ENCODE peak calls at places on chromosome 20, in four cellular contexts. G, S, Q and D are unnamed samples.

GRCh38 chr20:35542990-35543389 is 1.1 kb downstream of the ERGIC3 start:
- DNase-seq in G (no peak), S (no peak), Q (no peak), D (no peak)

GRCh38 chr20:35318502-35319157 is 26.4 kb upstream of the FAM83C start:
- DNase-seq in G (no peak), S (no peak), Q (no peak), D (no peak)

GRCh38 chr20:61647741-61648140 is 395.7 kb downstream of the CDH4 start:
- DNase-seq in G (no peak), S (no peak), Q (no peak), D (no peak)

GRCh38 chr20:3218307-3218988 is 9.2 kb downstream of the ITPA start:
- DNase-seq in G (peak), S (peak), Q (peak), D (no peak)

GRCh38 chr20:3937618-3938017 is 48.4 kb downstream of the PANK2 start:
- DNase-seq in G (no peak), S (no peak), Q (no peak), D (no peak)

GRCh38 chr20:47681977-47682812 is 103.1 kb downstream of the SULF2 start:
- DNase-seq in G (peak), S (no peak), Q (no peak), D (no peak)

GRCh38 chr20:5843054-5843731 is 93.0 kb downstream of the SHLD1 start:
- DNase-seq in G (no peak), S (no peak), Q (no peak), D (no peak)

GRCh38 chr20:13325033-13325432 is 104.0 kb downstream of the ISM1 start:
- DNase-seq in G (no peak), S (peak), Q (peak), D (no peak)

GRCh38 chr20:8940311-8940710 is 128.6 kb upstream of the PLCB4 start:
- DNase-seq in G (no peak), S (no peak), Q (no peak), D (peak)

GRCh38 chr20:10646886-10647420 is 26.8 kb downstream of the JAG1 start:
- DNase-seq in G (no peak), S (no peak), Q (no peak), D (no peak)

GRCh38 chr20:38842558-38842981 is 37.1 kb downstream of the PPP1R16B start:
- DNase-seq in G (no peak), S (peak), Q (no peak), D (no peak)

GRCh38 chr20:59253325-59253724 is 47.1 kb upstream of the EDN3 start:
- DNase-seq in G (no peak), S (peak), Q (no peak), D (no peak)

GRCh38 chr20:56417911-56418310 is 5.9 kb downstream of the CASS4 start:
- DNase-seq in G (no peak), S (no peak), Q (no peak), D (no peak)

GRCh38 chr20:51021067-51022025 is 1.6 kb downstream of the KCNG1 start:
- DNase-seq in G (no peak), S (no peak), Q (peak), D (no peak)

GRCh38 chr20:5670874-5671273 is 79.3 kb upstream of the SHLD1 start:
- DNase-seq in G (no peak), S (no peak), Q (no peak), D (no peak)

GRCh38 chr20:34988176-34988540 is 32.5 kb downstream of the MYH7B start:
- DNase-seq in G (no peak), S (no peak), Q (no peak), D (no peak)

GRCh38 chr20:38302721-38303120 is 1.2 kb upstream of the BPI start:
- DNase-seq in G (no peak), S (no peak), Q (no peak), D (no peak)

GRCh38 chr20:19212524-19213502 is at the start of gene SLC24A3:
- DNase-seq in G (peak), S (no peak), Q (peak), D (no peak)

GRCh38 chr20:41408986-41409385 is 42.4 kb upstream of the EMILIN3 start:
- DNase-seq in G (peak), S (no peak), Q (no peak), D (no peak)

GRCh38 chr20:43686820-43687219 is 19.9 kb downstream of the MYBL2 start:
- DNase-seq in G (no peak), S (no peak), Q (no peak), D (no peak)

GRCh38 chr20:4120921-4121321 is 105.6 kb upstream of the RNF24 start:
- DNase-seq in G (no peak), S (no peak), Q (no peak), D (no peak)

DNA sequence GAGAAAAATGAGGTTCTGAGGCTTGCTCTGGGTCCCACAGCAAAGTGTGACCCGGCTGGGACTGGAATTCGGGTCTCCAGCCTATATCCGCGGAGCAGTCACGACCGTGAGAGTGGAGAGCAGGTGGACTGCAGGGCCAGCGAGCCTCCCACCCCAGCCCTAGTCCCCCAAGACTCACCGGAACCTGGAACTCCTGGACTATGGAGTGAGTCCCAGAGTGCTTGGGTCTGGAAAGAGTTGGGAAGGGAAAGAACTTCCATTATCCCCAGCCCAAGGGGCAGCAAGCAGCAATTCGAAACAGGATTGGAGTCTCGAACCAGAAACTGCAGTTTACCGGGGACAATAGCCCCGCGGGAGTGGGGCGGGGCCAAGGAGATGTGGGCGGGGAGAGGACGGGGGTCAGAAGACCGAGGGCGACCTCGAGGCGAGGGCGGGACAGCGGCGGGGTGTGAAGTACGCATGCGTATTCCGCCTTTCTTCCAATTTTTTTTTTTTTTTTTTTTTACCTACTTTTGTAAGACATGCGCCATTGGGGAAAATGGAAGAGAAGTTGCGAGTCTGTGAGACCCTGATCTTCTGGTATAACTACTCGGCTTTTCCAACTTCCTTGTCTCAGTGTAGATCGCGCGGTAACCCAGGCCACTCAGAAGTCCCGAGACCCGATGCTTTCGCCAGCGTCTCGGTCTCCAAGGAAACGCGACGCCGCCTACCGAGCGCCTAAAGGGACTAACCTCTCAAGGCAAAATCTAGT is at the start of gene C20orf96:
- DNase-seq in G (peak), S (peak), Q (peak), D (no peak)
- TF ChIP-seq CTCF in G (peak), S (peak), Q (peak), D (peak)

GRCh38 chr20:17682103-17682888 is at the start of gene RRBP1:
- DNase-seq in G (peak), S (peak), Q (peak), D (peak)

GRCh38 chr20:17681741-17682102 is 320 bp downstream of the RRBP1 start:
- DNase-seq in G (no peak), S (no peak), Q (no peak), D (no peak)

GRCh38 chr20:17679786-17680127 is 2.3 kb downstream of the RRBP1 start:
- DNase-seq in G (no peak), S (no peak), Q (no peak), D (no peak)

GRCh38 chr20:17680128-17680835 is 1.8 kb downstream of the RRBP1 start:
- DNase-seq in G (peak), S (peak), Q (peak), D (no peak)

DNA sequence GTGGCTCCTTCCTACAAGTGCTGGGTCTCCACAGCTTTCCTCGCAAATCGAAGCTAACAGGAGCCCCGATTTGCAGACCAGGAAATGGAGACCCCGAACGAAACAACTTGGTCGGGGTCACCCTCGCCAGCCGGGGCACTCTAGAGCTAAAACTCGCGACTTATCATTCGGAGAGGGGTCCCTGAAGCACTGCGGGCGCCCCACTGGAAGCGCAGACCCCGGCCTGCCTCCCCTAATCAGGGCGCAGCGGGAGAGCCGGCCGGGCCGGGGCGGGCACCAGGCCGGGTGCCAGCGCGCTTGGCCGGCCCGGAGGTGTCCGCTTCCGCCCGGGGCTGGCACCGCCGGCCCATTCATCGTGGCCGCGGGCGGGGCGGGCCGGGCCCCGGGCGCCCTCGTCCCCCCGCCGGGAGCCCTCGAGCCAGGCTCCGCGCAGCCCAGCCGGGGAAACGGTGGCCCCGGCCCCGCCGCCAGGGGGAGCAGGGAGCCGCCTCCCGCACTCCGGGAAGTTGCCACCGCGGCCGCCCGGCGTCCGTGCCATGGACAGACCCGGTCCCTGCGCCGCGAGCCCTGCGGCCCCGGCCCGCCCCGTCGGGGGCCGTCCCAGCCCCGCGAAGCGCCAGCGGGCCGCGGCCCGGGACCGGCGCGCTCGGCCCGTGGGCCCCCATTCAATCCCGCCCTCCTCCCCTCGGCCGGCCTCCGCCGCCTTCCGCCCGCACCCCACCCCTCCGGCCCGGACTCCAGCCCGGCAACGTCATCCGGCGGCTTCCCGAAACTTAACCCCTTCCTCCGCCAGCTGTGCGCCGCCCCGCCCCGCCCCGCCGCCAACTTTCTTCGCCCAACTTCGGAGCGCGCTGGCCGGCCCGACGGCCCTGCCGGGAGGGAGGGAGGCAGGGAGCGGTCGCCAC is 954 bp downstream of the RRBP1 start:
- DNase-seq in G (peak), S (peak), Q (peak), D (no peak)
- H3K4me3 ChIP-seq in G (peak), S (peak), Q (peak), D (peak)

DNA sequence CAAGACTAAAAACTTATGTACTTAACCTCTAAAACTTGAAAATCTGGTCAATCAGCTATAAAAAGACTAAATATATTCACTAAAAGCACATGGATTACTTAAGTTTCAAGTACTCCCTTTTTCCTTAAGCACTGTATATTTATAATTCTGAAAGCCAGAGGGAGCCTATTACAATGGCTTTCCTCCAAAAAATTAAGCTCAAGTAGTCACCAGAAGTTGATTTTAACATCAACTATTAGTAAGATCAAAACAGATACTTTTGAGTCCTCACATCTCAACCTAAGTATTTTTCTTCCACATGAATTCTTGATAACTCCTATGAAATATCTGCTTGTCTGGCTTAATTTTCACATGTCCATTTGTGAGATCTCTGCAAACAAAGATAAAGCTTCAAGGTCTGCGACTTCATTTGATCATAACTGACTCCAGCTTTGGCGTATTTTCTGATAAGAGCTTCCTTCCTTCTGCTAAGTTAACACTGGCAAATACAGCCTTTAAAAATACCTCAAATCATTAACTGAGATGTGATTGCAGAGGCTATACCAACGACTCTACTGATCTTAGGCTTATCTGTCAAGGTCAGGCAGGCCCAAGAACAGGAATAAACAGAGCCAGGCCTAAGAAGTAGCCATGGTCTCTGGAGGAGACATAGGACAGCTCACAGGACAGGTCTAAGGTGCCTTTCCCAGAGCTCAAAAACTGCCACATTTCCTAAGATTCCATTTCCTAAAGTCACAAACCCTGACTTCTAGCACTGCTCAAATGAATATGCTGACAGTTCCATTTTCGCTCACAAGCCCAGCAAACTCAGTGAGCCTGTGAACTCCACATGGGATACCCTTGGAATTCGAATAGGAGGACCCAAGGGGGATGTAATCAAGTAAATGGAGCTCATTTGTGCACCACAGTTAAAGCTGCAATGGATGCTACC is 10.0 kb downstream of the SNX5 start:
- DNase-seq in G (no peak), S (no peak), Q (no peak), D (no peak)
- TF ChIP-seq CTCF in G (peak), S (no peak), Q (no peak), D (no peak)

GRCh38 chr20:63536241-63536977 is 767 bp downstream of the PTK6 start:
- DNase-seq in G (no peak), S (no peak), Q (no peak), D (no peak)
- H3K4me3 ChIP-seq in G (no peak), S (no peak), Q (no peak), D (no peak)

GRCh38 chr20:1392693-1393506 is at the start of gene FKBP1A:
- DNase-seq in G (peak), S (peak), Q (peak), D (peak)
- TF ChIP-seq CTCF in G (no peak), S (no peak), Q (peak), D (no peak)

DNA sequence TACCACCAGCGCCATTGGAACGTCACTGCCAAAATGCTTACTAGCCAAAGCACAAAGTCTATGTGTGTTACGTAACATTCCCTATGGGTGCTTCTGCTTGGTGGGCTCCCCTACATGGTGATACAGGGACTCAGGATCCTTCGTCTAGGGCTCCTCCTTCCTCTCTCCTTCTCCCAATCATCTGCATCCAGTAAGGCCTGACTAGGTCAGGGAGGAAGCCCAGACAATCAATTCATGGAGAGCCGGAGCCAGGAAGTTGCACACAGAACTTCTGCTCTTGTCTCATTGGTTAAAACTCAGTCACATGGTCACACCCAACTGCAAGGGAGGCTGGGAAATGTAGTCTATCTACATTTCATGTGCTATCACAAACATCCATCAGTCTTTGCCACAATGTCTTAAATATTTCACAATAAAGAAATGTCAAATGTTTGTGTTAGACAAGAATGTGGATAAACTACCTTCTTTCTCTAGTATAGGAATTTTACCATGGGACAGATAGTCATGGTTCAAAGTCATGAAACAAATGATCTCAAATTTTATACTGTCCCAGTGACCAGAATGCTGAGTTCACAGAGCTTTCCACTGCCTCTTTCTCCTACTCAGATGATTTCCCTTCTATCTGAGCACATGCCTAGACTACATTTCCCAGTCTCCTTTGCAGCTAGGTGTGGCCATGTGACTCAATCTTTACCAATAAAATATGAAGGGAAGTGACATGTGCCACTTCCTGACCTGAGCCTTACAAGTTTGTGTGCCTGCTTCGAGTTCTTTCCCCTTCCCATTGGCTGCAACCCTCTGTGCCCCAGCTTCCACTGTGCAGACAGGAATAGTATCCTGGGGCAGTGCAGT is 9.3 kb upstream of the KCNK15 start:
- DNase-seq in G (peak), S (peak), Q (peak), D (no peak)
- H3K4me3 ChIP-seq in G (no peak), S (peak), Q (no peak), D (no peak)

GRCh38 chr20:54742193-54742592 is 266.8 kb downstream of the DOK5 start:
- DNase-seq in G (no peak), S (no peak), Q (no peak), D (no peak)
- TF ChIP-seq CTCF in G (no peak), S (no peak), Q (no peak), D (no peak)

GRCh38 chr20:63706852-63707557 is 771 bp downstream of the ARFRP1 start:
- DNase-seq in G (peak), S (peak), Q (peak), D (no peak)

GRCh38 chr20:63704749-63705117 is 3.0 kb downstream of the ARFRP1 start:
- DNase-seq in G (peak), S (no peak), Q (no peak), D (no peak)

GRCh38 chr20:63705232-63706026 is 2.3 kb downstream of the ARFRP1 start:
- DNase-seq in G (peak), S (no peak), Q (no peak), D (no peak)

GRCh38 chr20:63707558-63708300 is at the start of the genes ARFRP1 and ZGPAT:
- DNase-seq in G (peak), S (peak), Q (peak), D (no peak)

GRCh38 chr20:63706027-63706695 is 1.6 kb downstream of the ARFRP1 start:
- DNase-seq in G (peak), S (no peak), Q (no peak), D (no peak)
- H3K4me3 ChIP-seq in G (peak), S (peak), Q (peak), D (peak)

GRCh38 chr20:58213112-58213511 is 15.3 kb downstream of the ANKRD60 start:
- DNase-seq in G (no peak), S (no peak), Q (no peak), D (no peak)
- TF ChIP-seq CTCF in G (no peak), S (no peak), Q (no peak), D (peak)

DNA sequence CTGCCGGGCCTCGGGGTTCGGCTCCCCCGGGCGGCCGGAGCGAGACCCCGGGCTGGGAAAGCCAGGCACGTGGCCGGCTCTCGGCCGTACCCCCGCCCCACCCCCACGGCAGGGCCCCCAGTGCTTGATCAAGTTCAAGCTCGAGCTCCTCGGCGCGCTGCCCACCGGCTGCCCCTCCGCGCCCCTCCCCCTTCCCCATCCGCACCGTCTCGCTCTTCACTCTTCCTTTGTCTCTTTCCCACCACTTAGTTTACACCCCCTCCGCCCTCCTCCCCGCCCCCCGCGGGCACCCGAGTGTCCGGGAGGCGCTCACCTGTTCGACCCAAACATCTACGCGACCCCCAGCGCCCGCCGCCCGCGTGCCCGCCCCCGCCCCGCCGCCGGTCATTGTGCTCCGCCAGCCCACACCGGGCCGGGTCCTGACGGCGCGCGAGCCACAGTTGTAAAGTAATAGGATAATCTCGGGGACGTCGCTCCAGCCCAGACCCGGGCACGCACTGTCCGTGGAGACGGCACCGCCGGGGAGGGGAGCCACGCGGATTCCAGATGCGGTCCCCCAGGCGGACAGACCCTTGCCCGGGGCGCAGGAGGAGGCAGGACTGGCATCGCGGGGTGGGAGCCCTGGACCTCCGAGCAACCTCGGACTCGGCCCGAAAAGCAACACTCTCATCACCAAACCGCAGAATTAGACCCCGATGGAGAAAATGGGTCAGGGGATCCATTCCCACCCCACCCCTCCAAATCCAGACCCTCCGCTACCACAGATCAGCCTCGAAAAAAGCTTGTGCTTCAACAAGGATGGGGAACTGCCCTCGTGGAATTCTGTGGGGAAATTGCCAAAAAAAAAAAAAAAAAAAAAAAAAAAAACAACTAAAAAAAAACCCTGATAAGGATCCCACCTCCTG is 100.7 kb downstream of the NOL4L start:
- DNase-seq in G (peak), S (peak), Q (peak), D (no peak)
- H3K4me3 ChIP-seq in G (peak), S (peak), Q (peak), D (peak)